ENCODE peak calls at places on chromosomes 4 and X, in eight cellular contexts. U, X, L, P, E, B, H and J are unnamed samples. For H3K4me1, the result is how much of the 10 kb centered on the place peaks cover.

GRCh38 chrX:8364369-8365141 is 100.1 kb upstream of the VCX3B start:
- DNase-seq in U (no peak), X (peak), L (no peak), P (peak), E (no peak), B (no peak), H (peak), J (peak)

GRCh38 chr4:26330186-26330787 is 9.5 kb downstream of the RBPJ start:
- DNase-seq in U (peak), X (no peak), L (peak), P (peak), E (peak), B (no peak), H (no peak), J (peak)

GRCh38 chr4:189420488-189420887 is 520.2 kb upstream of the FRG1 start:
- DNase-seq in U (no peak), X (no peak), L (no peak), P (no peak), E (no peak), B (no peak), H (no peak), J (no peak)

GRCh38 chrX:70434914-70435586 is 9.6 kb upstream of the DLG3 start:
- DNase-seq in U (peak), X (peak), L (no peak), P (peak), E (peak), B (peak), H (no peak), J (no peak)

GRCh38 chrX:110394653-110395052 is 36.0 kb downstream of the RTL9 start:
- DNase-seq in U (peak), X (no peak), L (no peak), P (no peak), E (peak), B (no peak), H (no peak), J (no peak)

GRCh38 chr4:123699823-123700822 is 303.5 kb downstream of the SPRY1 start:
- DNase-seq in U (peak), X (no peak), L (no peak), P (no peak), E (peak), B (no peak), H (no peak), J (peak)

GRCh38 chr4:164799410-164799809 is 45.5 kb downstream of the SMIM31 start:
- DNase-seq in U (no peak), X (no peak), L (no peak), P (peak), E (no peak), B (no peak), H (no peak), J (no peak)

GRCh38 chr4:88745581-88746163 is 48.0 kb upstream of the NAP1L5 start:
- DNase-seq in U (no peak), X (no peak), L (no peak), P (no peak), E (no peak), B (no peak), H (no peak), J (no peak)

GRCh38 chr4:76256032-76256431 is 4.5 kb downstream of the FAM47E start:
- DNase-seq in U (no peak), X (no peak), L (no peak), P (no peak), E (no peak), B (no peak), H (no peak), J (no peak)

GRCh38 chrX:6226053-6226645 is 2.5 kb downstream of the NLGN4X start:
- DNase-seq in U (no peak), X (peak), L (no peak), P (peak), E (no peak), B (no peak), H (no peak), J (peak)

GRCh38 chr4:82745173-82745842 is 53.3 kb downstream of the SCD5 start:
- DNase-seq in U (peak), X (no peak), L (no peak), P (peak), E (no peak), B (no peak), H (no peak), J (no peak)

GRCh38 chr4:83862471-83862870 is 326.6 kb downstream of the GPAT3 start:
- DNase-seq in U (no peak), X (no peak), L (no peak), P (no peak), E (no peak), B (no peak), H (peak), J (no peak)

GRCh38 chr4:5037553-5038551 is 13.4 kb upstream of the STK32B start:
- DNase-seq in U (peak), X (no peak), L (peak), P (no peak), E (peak), B (no peak), H (no peak), J (peak)

GRCh38 chrX:1506916-1507315 is 30.1 kb downstream of the P2RY8 start:
- DNase-seq in U (no peak), X (no peak), L (no peak), P (no peak), E (no peak), B (no peak), H (no peak), J (no peak)

GRCh38 chr4:26753642-26754041 is 107.0 kb upstream of the STIM2 start:
- DNase-seq in U (peak), X (peak), L (no peak), P (no peak), E (peak), B (no peak), H (no peak), J (no peak)

GRCh38 chr4:110106946-110107325 is 91.5 kb downstream of the ELOVL6 start:
- DNase-seq in U (peak), X (no peak), L (peak), P (peak), E (peak), B (no peak), H (no peak), J (peak)

GRCh38 chrX:107450823-107451509 is 1.5 kb downstream of the FRMPD3 start:
- DNase-seq in U (peak), X (no peak), L (peak), P (peak), E (no peak), B (no peak), H (no peak), J (peak)

GRCh38 chr4:6991771-6992557 is 51.2 kb upstream of the TADA2B start:
- DNase-seq in U (peak), X (no peak), L (no peak), P (no peak), E (peak), B (no peak), H (no peak), J (peak)

GRCh38 chr4:183831026-183831446 is 74.1 kb upstream of the STOX2 start:
- DNase-seq in U (no peak), X (no peak), L (no peak), P (no peak), E (no peak), B (no peak), H (no peak), J (no peak)

GRCh38 chr4:14632041-14632440 is 370.2 kb upstream of the CPEB2 start:
- DNase-seq in U (no peak), X (no peak), L (no peak), P (no peak), E (no peak), B (no peak), H (no peak), J (peak)

GRCh38 chr4:8647094-8647570 is 54.6 kb downstream of the CPZ start:
- DNase-seq in U (no peak), X (no peak), L (no peak), P (no peak), E (no peak), B (no peak), H (no peak), J (no peak)

GRCh38 chr4:128528793-128529553 is 241.4 kb upstream of the PGRMC2 start:
- DNase-seq in U (peak), X (no peak), L (peak), P (peak), E (peak), B (no peak), H (no peak), J (peak)

GRCh38 chr4:117845270-117845669 is 189.0 kb upstream of the NDST3 start:
- DNase-seq in U (no peak), X (no peak), L (no peak), P (no peak), E (no peak), B (no peak), H (no peak), J (no peak)

GRCh38 chrX:152926279-152926678 is 28.4 kb downstream of the ZNF185 start:
- DNase-seq in U (peak), X (no peak), L (peak), P (peak), E (peak), B (no peak), H (no peak), J (peak)

GRCh38 chrX:55624403-55624802 is 1.2 kb downstream of the FOXR2 start:
- DNase-seq in U (no peak), X (no peak), L (no peak), P (no peak), E (no peak), B (no peak), H (no peak), J (no peak)

GRCh38 chr4:155629183-155629825 is 37.3 kb upstream of the GUCY1A1 start:
- DNase-seq in U (peak), X (no peak), L (no peak), P (no peak), E (no peak), B (no peak), H (no peak), J (peak)

GRCh38 chrX:40945366-40945713 is 139.9 kb upstream of the USP9X start:
- DNase-seq in U (peak), X (no peak), L (peak), P (no peak), E (peak), B (peak), H (no peak), J (peak)

GRCh38 chr4:10115271-10115656 is 1.3 kb downstream of the WDR1 start:
- DNase-seq in U (peak), X (no peak), L (no peak), P (no peak), E (peak), B (no peak), H (no peak), J (no peak)

GRCh38 chr4:10114147-10114546 is 2.5 kb downstream of the WDR1 start:
- DNase-seq in U (no peak), X (no peak), L (no peak), P (no peak), E (no peak), B (no peak), H (no peak), J (no peak)

GRCh38 chr4:10114607-10115006 is 2.0 kb downstream of the WDR1 start:
- DNase-seq in U (no peak), X (no peak), L (no peak), P (no peak), E (no peak), B (no peak), H (no peak), J (no peak)

GRCh38 chr4:10112658-10113284 is 3.8 kb downstream of the WDR1 start:
- DNase-seq in U (no peak), X (no peak), L (no peak), P (no peak), E (no peak), B (no peak), H (no peak), J (no peak)

GRCh38 chr4:10113362-10114047 is 3.1 kb downstream of the WDR1 start:
- DNase-seq in U (no peak), X (no peak), L (no peak), P (no peak), E (no peak), B (no peak), H (no peak), J (no peak)
- H3K4me1 ChIP-seq in U (half or more), X (half or more), L (under half), P (under half), E (under half), B (under half), H (half or more), J (under half)

GRCh38 chrX:44908838-44909237 is 35.9 kb downstream of the KDM6A start:
- DNase-seq in U (no peak), X (no peak), L (no peak), P (no peak), E (no peak), B (no peak), H (no peak), J (no peak)
- H3K4me1 ChIP-seq in U (under half), X (under half), L (under half), P (under half), E (under half), B (under half), H (under half), J (under half)

DNA sequence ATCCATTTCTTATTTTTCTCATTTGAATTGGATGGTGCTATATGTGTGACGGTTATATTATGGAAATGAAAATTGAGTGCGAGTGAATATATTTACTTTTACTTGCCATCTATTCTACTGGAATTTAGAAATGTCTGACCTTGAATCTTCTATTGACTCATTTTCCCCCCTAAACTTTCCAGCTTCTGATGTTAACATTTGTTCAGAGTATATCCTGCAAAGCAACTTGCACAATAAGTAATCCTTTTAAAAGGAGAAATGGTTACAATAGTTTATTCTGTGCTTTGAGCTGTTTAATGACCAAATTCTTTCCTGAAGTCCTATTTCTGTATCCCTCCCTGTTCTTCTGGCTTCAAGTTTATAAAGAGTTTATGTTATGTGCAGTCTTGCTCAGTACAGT is 116.7 kb downstream of the ARHGAP10 start:
- DNase-seq in U (no peak), X (no peak), L (no peak), P (no peak), E (peak), B (no peak), H (no peak), J (no peak)
- H3K4me1 ChIP-seq in U (under half), X (half or more), L (under half), P (under half), E (under half), B (under half), H (under half), J (under half)

DNA sequence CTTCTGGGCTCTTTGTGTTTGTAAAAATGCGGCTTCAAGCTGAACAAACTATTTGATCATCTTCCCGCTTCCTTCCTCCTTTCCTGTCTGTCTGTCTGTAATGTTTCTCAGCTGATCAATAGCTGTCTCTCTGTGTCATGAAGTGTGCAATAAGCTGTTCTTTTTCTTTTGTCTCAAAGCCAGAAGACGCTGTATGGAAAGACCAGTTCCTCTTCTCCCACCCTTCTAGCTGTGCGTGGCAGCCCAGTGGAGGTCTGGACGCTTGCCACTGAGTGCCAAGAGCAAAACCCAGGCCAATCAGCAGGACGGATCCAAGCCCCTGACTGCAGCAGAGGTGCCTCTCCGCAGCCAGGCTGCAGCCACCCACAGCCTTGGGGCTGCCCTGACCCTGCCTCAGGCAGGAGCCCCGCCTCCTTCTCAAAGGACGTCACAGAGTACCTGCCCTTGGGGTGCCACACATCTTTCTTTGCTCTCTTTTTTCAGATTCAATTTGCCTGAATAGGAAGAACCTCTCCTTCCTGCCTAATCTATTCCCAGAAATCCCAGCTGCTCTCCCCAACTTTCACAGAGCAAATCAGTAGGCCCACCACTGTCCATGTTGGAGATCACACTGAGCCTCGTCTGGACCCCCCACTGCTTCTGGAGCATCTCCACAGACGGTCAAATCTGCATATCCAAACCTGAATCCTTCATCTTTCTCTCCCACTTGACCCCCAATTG is 59.1 kb downstream of the MAML3 start:
- DNase-seq in U (no peak), X (peak), L (no peak), P (peak), E (peak), B (peak), H (peak), J (no peak)
- H3K4me1 ChIP-seq in U (half or more), X (half or more), L (half or more), P (under half), E (under half), B (under half), H (half or more), J (half or more)

GRCh38 chr4:98290511-98290910 is 29.3 kb downstream of the RAP1GDS1 start:
- DNase-seq in U (peak), X (no peak), L (no peak), P (no peak), E (peak), B (no peak), H (no peak), J (peak)
- H3K4me1 ChIP-seq in U (under half), X (under half), L (under half), P (under half), E (under half), B (under half), H (under half), J (under half)

GRCh38 chr4:158771776-158772175 is 3.0 kb downstream of the FNIP2 start:
- DNase-seq in U (no peak), X (no peak), L (no peak), P (no peak), E (no peak), B (no peak), H (no peak), J (no peak)

GRCh38 chr4:158766419-158767044 is 2.3 kb upstream of the FNIP2 start:
- DNase-seq in U (no peak), X (no peak), L (no peak), P (no peak), E (no peak), B (no peak), H (no peak), J (no peak)

GRCh38 chr4:158770671-158771070 is 1.8 kb downstream of the FNIP2 start:
- DNase-seq in U (no peak), X (no peak), L (no peak), P (no peak), E (no peak), B (no peak), H (no peak), J (no peak)

GRCh38 chr4:158768577-158769174 is at the start of gene FNIP2:
- DNase-seq in U (peak), X (peak), L (peak), P (peak), E (peak), B (peak), H (peak), J (peak)

GRCh38 chr4:158769175-158769831 is 477 bp downstream of the FNIP2 start:
- DNase-seq in U (peak), X (peak), L (peak), P (peak), E (peak), B (peak), H (peak), J (peak)
- H3K4me1 ChIP-seq in U (under half), X (half or more), L (under half), P (under half), E (under half), B (under half), H (under half), J (under half)